ENCODE peak calls at places on chromosomes 1 and 21, in four cellular contexts. J is K562, O is HCT116, G is GM12878. P is an unnamed sample.

GRCh38 chr1:64497484-64497883 is 27.6 kb downstream of the CACHD1 start:
- DNase-seq in J (no peak), O (no peak), G (no peak), P (peak; percentile 97)

GRCh38 chr1:103461171-103462105 is 64.1 kb upstream of the RNPC3 start:
- DNase-seq in J (peak; percentile 5), O (peak; percentile 4), G (no peak), P (no peak)

GRCh38 chr1:187396226-187396625 is 567.5 kb downstream of the PLA2G4A start:
- DNase-seq in J (no peak), O (no peak), G (no peak), P (no peak)

GRCh38 chr1:87963566-87963965 is 634.9 kb downstream of the LMO4 start:
- DNase-seq in J (no peak), O (no peak), G (no peak), P (no peak)

GRCh38 chr1:226665505-226666163 is 73.4 kb downstream of the ITPKB start:
- DNase-seq in J (no peak), O (no peak), G (no peak), P (no peak)

GRCh38 chr1:1198423-1199140 is 7.8 kb downstream of the TNFRSF18 start:
- DNase-seq in J (no peak), O (no peak), G (no peak), P (no peak)

GRCh38 chr1:197199923-197200467 is 53.5 kb upstream of the ASPM start:
- DNase-seq in J (peak; percentile 48), O (no peak), G (no peak), P (no peak)

GRCh38 chr1:223776075-223776814 is 63.9 kb downstream of the CAPN2 start:
- DNase-seq in J (peak; percentile 86), O (peak; percentile 38), G (no peak), P (no peak)

GRCh38 chr1:169186106-169186505 is 79.6 kb downstream of the ATP1B1 start:
- DNase-seq in J (no peak), O (no peak), G (no peak), P (no peak)

GRCh38 chr21:39604951-39605350 is 7.8 kb upstream of the B3GALT5 start:
- DNase-seq in J (no peak), O (no peak), G (no peak), P (no peak)

GRCh38 chr1:201153474-201154388 is 543 bp downstream of the TMEM9 start:
- DNase-seq in J (peak; percentile 88), O (no peak), G (no peak), P (peak; percentile 38)

GRCh38 chr1:34591751-34592629 is 162.9 kb upstream of the GJB5 start:
- DNase-seq in J (peak; percentile 14), O (no peak), G (peak; percentile 21), P (no peak)

GRCh38 chr1:213032651-213033050 is 17.0 kb upstream of the ANGEL2 start:
- DNase-seq in J (no peak), O (no peak), G (no peak), P (no peak)

GRCh38 chr1:2611621-2612437 is 21.0 kb downstream of the MMEL1 start:
- DNase-seq in J (no peak), O (no peak), G (no peak), P (no peak)

GRCh38 chr1:229012823-229013222 is 258.1 kb upstream of the RAB4A start:
- DNase-seq in J (no peak), O (no peak), G (no peak), P (no peak)

GRCh38 chr1:241447056-241447649 is 72.4 kb downstream of the FH start:
- DNase-seq in J (no peak), O (no peak), G (no peak), P (no peak)

GRCh38 chr1:223353939-223354338 is 10.0 kb downstream of the SUSD4 start:
- DNase-seq in J (no peak), O (no peak), G (no peak), P (no peak)

GRCh38 chr1:150927629-150928028 is 1.5 kb downstream of the SETDB1 start:
- DNase-seq in J (no peak), O (no peak), G (no peak), P (no peak)

GRCh38 chr1:16082283-16083038 is 9.0 kb upstream of the FAM131C start:
- DNase-seq in J (peak; percentile 89), O (no peak), G (no peak), P (peak; percentile 38)

GRCh38 chr1:30686236-30686635 is 37.1 kb downstream of the MATN1 start:
- DNase-seq in J (no peak), O (no peak), G (no peak), P (no peak)

GRCh38 chr1:50610563-50610962 is 187.3 kb upstream of the DMRTA2 start:
- DNase-seq in J (no peak), O (no peak), G (peak; percentile 36), P (no peak)

GRCh38 chr1:8267307-8267706 is 50.6 kb upstream of the SLC45A1 start:
- DNase-seq in J (no peak), O (no peak), G (no peak), P (no peak)

GRCh38 chr1:1943834-1944570 is 24.9 kb upstream of the TMEM52 start:
- DNase-seq in J (peak; percentile 74), O (peak; percentile 35), G (no peak), P (no peak)

GRCh38 chr1:1614204-1614953 is 921 bp upstream of the MIB2 start:
- DNase-seq in J (peak; percentile 91), O (no peak), G (no peak), P (no peak)

GRCh38 chr1:165884690-165885304 is 57.4 kb downstream of the UCK2 start:
- DNase-seq in J (no peak), O (no peak), G (no peak), P (no peak)

GRCh38 chr1:165882168-165882837 is 54.9 kb downstream of the UCK2 start:
- DNase-seq in J (no peak), O (no peak), G (no peak), P (no peak)

GRCh38 chr1:165884009-165884689 is 56.7 kb downstream of the UCK2 start:
- DNase-seq in J (no peak), O (no peak), G (no peak), P (no peak)

GRCh38 chr1:165880993-165881392 is 53.6 kb downstream of the UCK2 start:
- DNase-seq in J (no peak), O (no peak), G (no peak), P (no peak)

GRCh38 chr1:165883056-165883455 is 55.6 kb downstream of the UCK2 start:
- DNase-seq in J (no peak), O (no peak), G (no peak), P (peak; percentile 32)
- H3K4me1 ChIP-seq in J (no peaks in the 10 kb centered on the region), O (no peaks in the 10 kb centered on the region), G (peaks cover 65% of the 10 kb centered on the region), P (no peaks in the 10 kb centered on the region)

GRCh38 chr1:37817481-37817880 is 9.5 kb upstream of the YRDC start:
- DNase-seq in J (peak; percentile 36), O (no peak), G (no peak), P (peak; percentile 68)
- TF ChIP-seq YY1 in J (no peak), O (no peak), G (no peak), P (no peak)

GRCh38 chr1:20443703-20444587 is 42.1 kb downstream of the CAMK2N1 start:
- DNase-seq in J (no peak), O (no peak), G (no peak), P (no peak)
- H3K9ac ChIP-seq in J (no peak overlapping the region), O (no peak overlapping the region), G (no peak overlapping the region), P (no peak overlapping the region)

DNA sequence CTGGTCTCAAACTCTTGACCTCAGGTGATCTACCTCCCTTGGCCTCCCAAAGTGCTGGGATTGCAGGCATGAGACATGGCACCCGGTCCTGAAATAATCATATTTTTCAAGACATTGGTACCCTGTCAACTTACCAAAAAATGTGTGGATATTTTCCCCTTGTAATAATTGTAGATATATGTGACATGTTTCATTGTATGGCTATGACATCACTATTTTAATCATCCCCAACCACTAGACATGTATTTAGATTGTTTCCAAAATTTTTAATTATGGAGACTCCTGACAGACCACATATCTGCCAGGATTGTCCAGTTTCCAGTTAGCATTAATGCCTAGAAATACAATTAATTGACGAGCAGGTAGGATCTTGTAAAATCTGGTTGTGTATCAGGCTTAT is 96.7 kb upstream of the NEGR1 start:
- DNase-seq in J (no peak), O (no peak), G (no peak), P (no peak)
- H3K4me1 ChIP-seq in J (no peaks in the 10 kb centered on the region), O (no peaks in the 10 kb centered on the region), G (no peaks in the 10 kb centered on the region), P (no peaks in the 10 kb centered on the region)

GRCh38 chr1:45512641-45513054 is 9.0 kb downstream of the PRDX1 start:
- DNase-seq in J (peak; percentile 88), O (peak; percentile 61), G (no peak), P (no peak)
- TF ChIP-seq YY1 in J (no peak), O (no peak), G (no peak), P (no peak)

GRCh38 chr1:46497020-46497419 is 7.4 kb downstream of the DMBX1 start:
- DNase-seq in J (no peak), O (no peak), G (no peak), P (no peak)
- H3K9ac ChIP-seq in J (peak overlapping the region; percentile 33), O (no peak overlapping the region), G (no peak overlapping the region), P (no peak overlapping the region)

GRCh38 chr1:94805912-94806311 is 14.2 kb upstream of the SLC44A3 start:
- DNase-seq in J (peak; percentile 57), O (peak; percentile 44), G (no peak), P (peak; percentile 44)

GRCh38 chr1:94804442-94804837 is 15.7 kb upstream of the SLC44A3 start:
- DNase-seq in J (no peak), O (no peak), G (no peak), P (no peak)

GRCh38 chr1:94801919-94802546 is 18.1 kb upstream of the SLC44A3 start:
- DNase-seq in J (peak; percentile 15), O (peak; percentile 68), G (no peak), P (peak; percentile 66)

GRCh38 chr1:94803106-94803505 is 17.1 kb upstream of the SLC44A3 start:
- DNase-seq in J (no peak), O (no peak), G (no peak), P (no peak)

DNA sequence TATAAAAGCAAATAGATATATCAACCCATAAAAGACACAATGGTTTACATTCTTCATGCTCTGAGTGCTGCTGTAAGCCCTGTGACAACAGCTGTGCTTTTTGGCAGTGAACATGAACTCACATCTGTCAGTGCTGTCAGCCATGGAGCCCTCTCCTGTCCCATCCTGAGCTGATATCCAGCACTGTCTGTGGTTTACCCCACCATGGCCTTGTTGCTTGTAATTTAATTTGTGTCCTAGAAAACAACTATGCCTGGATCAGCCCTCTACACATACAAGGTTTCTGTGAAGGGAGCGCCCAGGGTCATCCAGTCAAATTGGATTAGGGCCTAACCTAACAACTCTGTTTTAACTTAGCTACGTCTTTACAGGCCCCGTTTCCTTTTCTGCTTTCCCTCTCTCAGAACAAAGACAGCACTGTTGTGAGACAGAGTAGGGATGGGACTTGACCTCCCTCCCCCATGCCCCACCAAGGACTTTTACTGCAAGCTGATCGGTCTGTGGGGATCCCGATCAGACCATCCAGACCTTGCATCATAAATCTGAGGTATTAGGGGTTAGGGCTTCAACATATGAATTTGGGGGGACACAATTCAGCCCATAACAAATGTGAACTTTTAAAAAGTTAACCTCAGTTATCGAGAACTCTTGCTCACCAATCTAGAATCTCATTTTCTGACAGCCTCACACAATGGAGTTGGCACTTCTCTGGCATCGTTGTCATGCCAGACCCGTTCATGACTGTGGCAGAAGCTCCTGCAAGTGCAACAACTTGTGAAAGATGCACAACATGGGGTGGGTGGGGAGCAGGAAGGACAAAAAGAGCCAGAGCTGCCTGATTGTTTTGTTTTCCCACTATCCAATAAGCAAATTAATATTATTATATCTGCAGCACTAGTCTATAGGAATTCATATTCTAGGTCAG is 16.4 kb upstream of the SLC44A3 start:
- DNase-seq in J (no peak), O (no peak), G (no peak), P (no peak)
- H3K4me1 ChIP-seq in J (peaks cover 3% of the 10 kb centered on the region), O (peaks cover 6% of the 10 kb centered on the region), G (no peaks in the 10 kb centered on the region), P (peaks cover 7% of the 10 kb centered on the region)